ENCODE peak calls at places on chromosomes 11 and 22, in ten cellular contexts. C, I, L, W, J, Q, F, S, E and A are unnamed samples.

GRCh38 chr22:20025401-20026203 is 4.7 kb downstream of the TANGO2 start:
- DNase-seq in J (no peak), E (no peak), C (no peak), S (peak), W (no peak), I (no peak), F (no peak), L (no peak), Q (no peak), A (no peak)

GRCh38 chr11:109422755-109423113 is 744 bp downstream of the C11orf87 start:
- DNase-seq in F (no peak), C (peak), E (peak), J (no peak), L (no peak), W (no peak), I (no peak), S (peak), Q (no peak), A (no peak)

GRCh38 chr22:31100762-31101525 is 6.4 kb downstream of the SELENOM start:
- DNase-seq in J (no peak), F (no peak), C (no peak), I (no peak), W (no peak), L (no peak), E (no peak), S (no peak), Q (no peak), A (no peak)

GRCh38 chr11:61413496-61413895 is 16.3 kb downstream of the CPSF7 start:
- DNase-seq in I (no peak), F (no peak), W (no peak), E (peak), L (no peak), S (no peak), Q (no peak), J (no peak), C (no peak), A (no peak)

GRCh38 chr11:96412761-96413381 is 23.1 kb downstream of the JRKL start:
- DNase-seq in C (no peak), S (no peak), J (no peak), E (no peak), Q (no peak), W (no peak), F (no peak), L (no peak), I (no peak), A (no peak)

GRCh38 chr11:90124946-90125345 is 9.5 kb upstream of the NAALAD2 start:
- DNase-seq in Q (no peak), W (no peak), J (no peak), E (no peak), C (no peak), S (no peak), F (no peak), L (no peak), I (no peak), A (no peak)

GRCh38 chr22:18044548-18045271 is 20.3 kb upstream of the MICAL3 start:
- DNase-seq in S (peak), L (peak), C (no peak), F (no peak), W (no peak), I (no peak), J (no peak), Q (no peak), E (no peak), A (no peak)

GRCh38 chr11:59285716-59286260 is 72.9 kb upstream of the OR5AN1 start:
- DNase-seq in Q (no peak), W (no peak), J (no peak), F (no peak), C (no peak), I (no peak), S (no peak), L (no peak), E (no peak), A (no peak)

GRCh38 chr11:113628912-113629311 is 77.2 kb downstream of the TMPRSS5 start:
- DNase-seq in S (no peak), I (peak), F (no peak), C (peak), J (no peak), Q (no peak), E (no peak), L (no peak), W (no peak), A (no peak)